ENCODE peak calls at places on chromosomes 13 and 19, in seven cellular contexts. U is neural progenitor cell, V is upper lobe of left lung, D is NB4, Y is ovary, K is HFF-Myc, N is psoas muscle. A is an unnamed sample.

GRCh38 chr19:2944403-2944774 is 382 bp downstream of the ZNF77 start:
- DNase-seq in V (no peak), D (no peak), Y (no peak), K (no peak), U (no peak), N (no peak), A (no peak)

GRCh38 chr19:41869374-41869955 is 7.6 kb upstream of the CD79A start:
- DNase-seq in K (no peak), N (no peak), V (no peak), D (no peak), U (no peak), Y (no peak), A (no peak)

GRCh38 chr19:5255602-5256231 is 84.9 kb downstream of the PTPRS start:
- DNase-seq in Y (no peak), U (no peak), V (no peak), N (no peak), K (no peak), D (no peak), A (no peak)

GRCh38 chr13:35722438-35723060 is 246.1 kb upstream of the MAB21L1 start:
- DNase-seq in U (no peak), K (no peak), V (no peak), D (peak), Y (no peak), N (no peak), A (no peak)

GRCh38 chr13:42333613-42334328 is 61.8 kb downstream of the AKAP11 start:
- DNase-seq in Y (no peak), N (no peak), K (no peak), D (peak), U (peak), V (peak), A (peak)

GRCh38 chr13:63501702-63502101 is 2086.1 kb upstream of the PCDH20 start:
- DNase-seq in K (no peak), U (no peak), Y (no peak), D (no peak), V (no peak), N (no peak), A (no peak)

GRCh38 chr19:2624537-2625091 is 77.9 kb downstream of the GNG7 start:
- DNase-seq in Y (no peak), V (peak), U (peak), D (peak), N (peak), K (no peak), A (no peak)

GRCh38 chr13:35767256-35767981 is 290.9 kb upstream of the MAB21L1 start:
- DNase-seq in K (no peak), D (no peak), V (no peak), U (no peak), Y (no peak), N (no peak), A (no peak)

GRCh38 chr13:79404985-79405384 is 1.1 kb downstream of the RBM26 start:
- DNase-seq in V (no peak), K (no peak), N (no peak), Y (no peak), U (no peak), D (peak), A (peak)

GRCh38 chr19:8337728-8338127 is 5.3 kb downstream of the KANK3 start:
- DNase-seq in K (no peak), Y (no peak), V (no peak), D (no peak), U (no peak), N (no peak), A (no peak)

GRCh38 chr13:110680852-110681251 is 25.1 kb downstream of the CARS2 start:
- DNase-seq in Y (no peak), V (no peak), K (no peak), D (peak), N (no peak), U (peak), A (peak)

GRCh38 chr13:107233541-107233940 is 665.6 kb upstream of the ARGLU1 start:
- DNase-seq in V (no peak), Y (no peak), D (no peak), K (no peak), U (no peak), N (no peak), A (no peak)
- TF ChIP-seq CTCF in V (no peak), Y (no peak), D (no peak), K (no peak), U (no peak), N (no peak), A (no peak)

GRCh38 chr19:58058428-58058827 is 654 bp upstream of the ZNF135 start:
- DNase-seq in K (no peak), N (no peak), V (no peak), D (no peak), U (peak), Y (no peak), A (no peak)

GRCh38 chr19:58056861-58057260 is 2.2 kb upstream of the ZNF135 start:
- DNase-seq in V (no peak), Y (no peak), U (no peak), K (no peak), N (no peak), D (no peak), A (no peak)

GRCh38 chr19:58059681-58060080 is 599 bp downstream of the ZNF135 start:
- DNase-seq in D (no peak), N (peak), V (peak), K (no peak), U (no peak), Y (no peak), A (no peak)

GRCh38 chr19:58060231-58060630 is 1.1 kb downstream of the ZNF135 start:
- DNase-seq in N (no peak), D (no peak), U (no peak), V (no peak), Y (no peak), K (no peak), A (no peak)

DNA sequence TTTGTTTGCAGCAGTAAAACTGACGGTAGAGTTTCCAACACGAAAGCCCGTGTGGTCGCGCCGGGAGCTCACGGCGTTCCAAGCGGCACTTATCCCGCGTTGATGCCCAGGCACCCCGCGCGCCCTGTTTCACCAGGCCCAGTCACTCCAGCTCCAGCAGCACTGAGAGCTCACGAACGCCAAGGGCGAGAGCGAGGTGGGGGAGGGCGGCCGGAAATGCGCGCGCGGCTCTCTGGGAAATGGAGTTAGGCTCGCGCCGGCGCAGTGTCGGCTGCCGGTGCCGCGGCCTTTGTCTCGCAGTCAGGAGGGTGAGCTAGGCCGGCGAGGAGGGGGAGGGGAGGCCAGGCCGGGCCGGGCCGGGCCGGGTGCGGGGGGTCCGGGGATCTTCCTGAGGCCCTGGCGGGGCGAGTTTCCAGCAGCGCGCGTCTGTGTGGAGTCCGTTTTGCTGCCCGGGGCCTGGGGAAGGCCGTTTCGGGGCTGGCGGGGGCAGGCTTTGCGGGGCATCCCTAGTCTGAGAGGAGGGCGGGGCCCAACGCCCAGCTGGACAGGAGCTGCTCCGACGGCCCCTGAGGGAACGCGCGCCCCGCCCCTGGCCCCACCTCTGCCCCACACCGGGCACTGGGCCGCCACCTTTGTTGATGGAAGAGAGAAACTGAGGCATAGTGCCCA is at the start of gene ZNF135:
- DNase-seq in N (peak), K (no peak), V (peak), D (no peak), U (peak), Y (peak), A (peak)
- H3K4me3 ChIP-seq in N (peak), K (peak), V (peak), D (no peak), U (peak), Y (peak), A (peak)

DNA sequence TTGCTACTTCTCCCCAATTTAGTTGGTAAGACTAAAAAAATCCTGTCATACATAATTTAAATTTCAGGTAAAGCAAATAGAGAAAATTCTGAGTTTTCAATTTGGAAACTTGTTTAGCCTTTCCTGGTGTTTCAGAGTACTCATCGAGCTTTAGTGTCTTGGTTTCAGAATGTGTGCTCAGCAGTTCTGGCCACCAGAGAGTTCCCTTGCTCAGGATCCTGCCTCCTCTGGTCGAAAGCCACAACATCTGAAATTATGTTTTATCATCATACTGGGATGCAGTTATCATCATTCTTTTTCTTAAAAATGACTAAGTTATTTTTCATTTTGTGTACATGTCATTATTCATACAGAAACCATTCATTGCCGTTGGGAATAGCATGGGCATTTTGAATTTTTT is 263.2 kb upstream of the SPRY2 start:
- DNase-seq in N (peak), K (no peak), U (peak), Y (no peak), V (no peak), D (no peak), A (no peak)
- TF ChIP-seq CTCF in N (no peak), K (no peak), U (no peak), Y (no peak), V (no peak), D (no peak), A (no peak)

DNA sequence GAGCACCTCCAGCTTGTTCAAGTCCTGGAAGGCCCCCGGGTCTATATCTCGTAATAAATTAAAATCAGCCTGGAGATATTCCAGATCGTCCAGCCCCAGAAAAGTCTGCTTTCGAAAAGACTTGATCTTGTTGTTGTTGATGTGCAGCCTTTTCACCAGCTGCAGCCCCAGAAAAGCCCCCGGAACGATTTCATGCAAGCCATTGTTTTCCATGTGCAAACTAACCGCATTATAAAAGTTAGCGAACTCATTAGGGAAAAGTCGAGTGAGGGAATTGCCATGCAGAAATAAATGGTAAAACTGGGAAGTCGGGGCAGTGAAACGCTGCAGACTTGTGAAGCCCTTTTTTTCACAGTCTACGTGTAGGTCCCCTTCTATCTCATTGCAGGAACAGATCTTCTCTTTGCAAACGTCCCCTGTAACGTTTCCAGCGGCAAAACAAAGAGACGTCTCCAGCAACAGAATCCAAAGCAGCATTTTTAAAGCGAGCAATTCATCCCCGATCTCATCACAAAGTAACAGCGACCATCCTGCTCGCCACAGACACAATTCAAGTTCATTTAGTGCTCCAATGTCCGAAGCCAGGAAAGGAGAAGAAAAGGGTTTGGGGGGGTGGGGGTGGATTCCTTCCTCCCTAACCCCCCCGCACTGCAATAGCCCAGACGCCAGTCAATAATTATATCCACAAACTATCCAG is 1.1 kb downstream of the SLITRK1 start:
- DNase-seq in K (no peak), V (no peak), N (no peak), D (no peak), Y (no peak), U (peak), A (no peak)
- H3K4me3 ChIP-seq in K (no peak), V (no peak), N (no peak), D (no peak), Y (no peak), U (peak), A (peak)

GRCh38 chr19:12936582-12936981 is 1.8 kb upstream of the CALR start:
- DNase-seq in D (peak), Y (no peak), N (no peak), K (no peak), V (no peak), U (no peak), A (no peak)

GRCh38 chr19:12939292-12939606 is 840 bp downstream of the CALR start:
- DNase-seq in V (no peak), Y (no peak), U (peak), K (no peak), D (peak), N (no peak), A (peak)

GRCh38 chr19:12938054-12938535 is 314 bp upstream of the CALR start:
- DNase-seq in D (peak), N (peak), U (peak), Y (peak), V (peak), K (peak), A (peak)

GRCh38 chr19:12938536-12939291 is at the start of gene CALR:
- DNase-seq in Y (no peak), K (no peak), D (peak), U (peak), V (peak), N (no peak), A (peak)

GRCh38 chr19:12937243-12938053 is 961 bp upstream of the CALR start:
- DNase-seq in Y (no peak), U (peak), K (no peak), D (peak), V (no peak), N (peak), A (no peak)
- TF ChIP-seq CTCF in Y (no peak), U (no peak), K (no peak), D (no peak), V (peak), N (no peak), A (no peak)

A was measured in epithelial cell of esophagus.